ENCODE peak calls at places on chromosomes 7 and 10, in four cellular contexts. W is endothelial cell, V is GM13977, P is T-cell. O is an unnamed sample.
A peak's percentile ranks its signal among the peaks of the same experiment; 100 is the strongest.

GRCh38 chr7:27873981-27874957 is 134.3 kb downstream of the TAX1BP1 start:
- DNase-seq in W (no peak), V (no peak), P (no peak), O (no peak)

GRCh38 chr7:80078159-80078731 is 56.4 kb upstream of the GNAI1 start:
- DNase-seq in W (no peak), V (no peak), P (no peak), O (no peak)

GRCh38 chr10:97525683-97526110 is 27.0 kb downstream of the UBTD1 start:
- DNase-seq in W (no peak), V (no peak), P (no peak), O (no peak)

GRCh38 chr10:13924020-13924725 is 337.4 kb downstream of the PRPF18 start:
- DNase-seq in W (no peak), V (no peak), P (no peak), O (no peak)

GRCh38 chr10:126090911-126091728 is 194.8 kb downstream of the FANK1 start:
- DNase-seq in W (no peak), V (no peak), P (no peak), O (no peak)

GRCh38 chr10:24722131-24722675 is 1.5 kb downstream of the ARHGAP21 start:
- DNase-seq in W (no peak), V (no peak), P (no peak), O (no peak)

GRCh38 chr7:120951826-120952225 is 1.2 kb downstream of the ING3 start:
- DNase-seq in W (no peak), V (no peak), P (no peak), O (no peak)

GRCh38 chr10:61635946-61636345 is 26.8 kb upstream of the CABCOCO1 start:
- DNase-seq in W (no peak), V (no peak), P (no peak), O (no peak)

GRCh38 chr7:131586259-131586658 is 29.8 kb upstream of the PODXL start:
- DNase-seq in W (no peak), V (no peak), P (no peak), O (no peak)

GRCh38 chr7:66150471-66150870 is 35.8 kb downstream of the CRCP start:
- DNase-seq in W (no peak), V (no peak), P (no peak), O (no peak)

GRCh38 chr10:109992485-109992884 is 15.3 kb upstream of the ADD3 start:
- DNase-seq in W (no peak), V (no peak), P (no peak), O (no peak)

GRCh38 chr7:39453743-39454355 is 112.4 kb upstream of the YAE1 start:
- DNase-seq in W (peak; percentile 70), V (peak; percentile 53), P (no peak), O (peak; percentile 53)

GRCh38 chr7:132286836-132287235 is 289.4 kb downstream of the PLXNA4 start:
- DNase-seq in W (no peak), V (no peak), P (no peak), O (no peak)

GRCh38 chr10:86234553-86235270 is 131.9 kb downstream of the GRID1 start:
- DNase-seq in W (no peak), V (no peak), P (no peak), O (no peak)

GRCh38 chr10:96924861-96925260 is 92.8 kb downstream of the LCOR start:
- DNase-seq in W (no peak), V (no peak), P (no peak), O (no peak)

GRCh38 chr10:24866615-24867583 is 85.5 kb downstream of the PRTFDC1 start:
- DNase-seq in W (no peak), V (no peak), P (no peak), O (no peak)

GRCh38 chr10:43226851-43227845 is 39.7 kb downstream of the RASGEF1A start:
- DNase-seq in W (no peak), V (no peak), P (no peak), O (no peak)

GRCh38 chr7:36820527-36821170 is 96.4 kb upstream of the AOAH start:
- DNase-seq in W (no peak), V (no peak), P (no peak), O (no peak)

GRCh38 chr7:24438232-24438631 is 135.0 kb upstream of the PALS2 start:
- DNase-seq in W (no peak), V (no peak), P (no peak), O (no peak)

GRCh38 chr10:59499460-59499859 is 137.1 kb upstream of the FAM13C start:
- DNase-seq in W (no peak), V (no peak), P (no peak), O (no peak)

GRCh38 chr7:49099587-49100326 is 175.4 kb downstream of the CDC14C start:
- DNase-seq in W (no peak), V (no peak), P (no peak), O (no peak)

GRCh38 chr10:132832186-132832983 is 46.4 kb upstream of the NKX6-2 start:
- DNase-seq in W (no peak), V (no peak), P (no peak), O (no peak)

O was measured in germinal center.